ENCODE peak calls at places on chromosomes 12 and 14, in five cellular contexts. E is NCI-H1436 treated with DMSO at 0.1 percent for 48 hours, K is AG10803, V is fibroblast of the aortic adventitia, T is tibial artery. B is an unnamed sample.

GRCh38 chr12:119178544-119179334 is at the start of gene HSPB8:
- DNase-seq in E (no peak), K (peak), V (peak), T (peak), B (no peak)

GRCh38 chr12:16349132-16349463 is 1.7 kb downstream of the MGST1 start:
- DNase-seq in E (no peak), K (peak), V (peak), T (peak), B (peak)

GRCh38 chr12:71415336-71416231 is 24.0 kb upstream of the LGR5 start:
- DNase-seq in E (no peak), K (peak), V (peak), T (no peak), B (no peak)

GRCh38 chr12:110199360-110200123 is 75.4 kb downstream of the IFT81 start:
- DNase-seq in E (no peak), K (peak), V (peak), T (no peak), B (peak)

GRCh38 chr12:59119676-59120075 is 199.4 kb upstream of the LRIG3 start:
- DNase-seq in E (no peak), K (peak), V (peak), T (no peak), B (no peak)

GRCh38 chr12:8032242-8033152 is at the start of gene FOXJ2:
- DNase-seq in E (no peak), K (peak), V (peak), T (peak), B (no peak)

GRCh38 chr12:77954156-77954555 is 123.5 kb downstream of the NAV3 start:
- DNase-seq in E (no peak), K (no peak), V (no peak), T (no peak), B (no peak)

GRCh38 chr14:39374846-39375245 is 57.4 kb downstream of the FBXO33 start:
- DNase-seq in E (no peak), K (peak), V (peak), T (no peak), B (no peak)

GRCh38 chr12:124928912-124929530 is 14.6 kb upstream of the UBC start:
- DNase-seq in E (no peak), K (no peak), V (no peak), T (no peak), B (no peak)

GRCh38 chr12:54411398-54412241 is 7.4 kb downstream of the ITGA5 start:
- DNase-seq in E (no peak), K (peak), V (peak), T (peak), B (no peak)

B was measured in brain pericyte.